ENCODE peak calls at places on chromosomes 3 and 15, in five cellular contexts. Y is IMR-90, A is neuronal stem cell, Z is H1, J is H9. G is an unnamed sample.
A peak's percentile ranks its signal among the peaks of the same experiment; 100 is the strongest.

GRCh38 chr3:102105113-102105642 is 255.9 kb downstream of the NFKBIZ start:
- DNase-seq in A (no peak), Y (no peak), Z (no peak), J (no peak), G (no peak)

GRCh38 chr15:60423540-60423939 is 25.8 kb upstream of the ANXA2 start:
- DNase-seq in A (peak; percentile 46), Z (no peak), Y (peak; percentile 92), J (no peak), G (peak; percentile 91)

GRCh38 chr3:131728898-131729297 is 226.1 kb upstream of the MRPL3 start:
- DNase-seq in A (no peak), J (no peak), Y (no peak), Z (no peak), G (no peak)

GRCh38 chr15:22888120-22888859 is 49.8 kb downstream of the NIPA2 start:
- DNase-seq in A (no peak), J (no peak), Z (no peak), Y (peak; percentile 99), G (peak; percentile 99)

GRCh38 chr3:172078244-172078643 is 38.9 kb downstream of the FNDC3B start:
- DNase-seq in Z (no peak), A (no peak), J (no peak), Y (no peak), G (no peak)

GRCh38 chr15:64695571-64695992 is 79.8 kb downstream of the RBPMS2 start:
- DNase-seq in Y (no peak), J (no peak), A (no peak), Z (no peak), G (no peak)

GRCh38 chr15:56996746-56997470 is 78.5 kb downstream of the TCF12 start:
- DNase-seq in Z (no peak), J (no peak), A (no peak), Y (no peak), G (no peak)

GRCh38 chr15:70436428-70436827 is 326.9 kb downstream of the UACA start:
- DNase-seq in Z (no peak), A (no peak), Y (no peak), J (no peak), G (no peak)

GRCh38 chr3:14363976-14364375 is 38.4 kb upstream of the SLC6A6 start:
- DNase-seq in A (no peak), Z (no peak), Y (peak; percentile 67), J (no peak), G (peak; percentile 85)

GRCh38 chr3:190340071-190340470 is 17.8 kb upstream of the CLDN1 start:
- DNase-seq in A (no peak), J (no peak), Y (peak; percentile 41), Z (no peak), G (peak; percentile 68)

GRCh38 chr3:25143356-25143704 is 284.7 kb upstream of the RARB start:
- DNase-seq in A (no peak), J (peak; percentile 63), Y (no peak), Z (peak; percentile 10), G (no peak)

GRCh38 chr3:69541823-69542264 is 156.0 kb upstream of the FRMD4B start:
- DNase-seq in A (peak; percentile 27), Y (no peak), Z (no peak), J (peak; percentile 58), G (no peak)
- H4K8ac ChIP-seq in A (no peak overlapping the region), Y (no peak overlapping the region), Z (peak overlapping the region; percentile 48), J (no peak overlapping the region), G (no peak overlapping the region)

DNA sequence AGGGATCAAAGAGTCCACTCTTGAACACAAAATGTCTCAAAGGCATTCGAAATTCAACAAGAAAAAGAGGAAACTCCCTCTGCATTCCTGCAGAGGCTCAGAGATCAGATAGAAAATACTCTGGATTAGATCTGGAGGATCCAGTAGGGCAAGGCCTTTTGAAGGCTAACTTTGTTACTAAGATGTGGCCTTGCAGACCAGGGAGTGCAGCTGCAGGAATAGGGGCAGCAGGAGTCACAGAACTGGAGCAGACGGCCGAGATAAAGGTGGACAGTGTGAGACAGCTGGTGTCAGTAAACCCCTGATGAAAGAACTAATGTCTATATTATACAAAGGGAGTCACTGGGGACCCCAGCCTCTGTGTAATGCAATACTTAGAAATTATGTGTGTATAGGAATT is 84.5 kb upstream of the PLSCR4 start:
- DNase-seq in Y (no peak), J (no peak), Z (no peak), A (no peak), G (no peak)
- H2BK15ac ChIP-seq in Y (no peak overlapping the region), J (no peak overlapping the region), Z (no peak overlapping the region), A (no peak overlapping the region), G (no peak overlapping the region)

GRCh38 chr3:55487376-55488241 is 503 bp upstream of the WNT5A start:
- DNase-seq in J (peak; percentile 42), Y (peak; percentile 73), A (peak; percentile 41), Z (no peak), G (peak; percentile 85)
- H3K14ac ChIP-seq in J (no peak overlapping the region), Y (peak overlapping the region; percentile 98), A (no peak overlapping the region), Z (no peak overlapping the region), G (peak overlapping the region; percentile 25)

DNA sequence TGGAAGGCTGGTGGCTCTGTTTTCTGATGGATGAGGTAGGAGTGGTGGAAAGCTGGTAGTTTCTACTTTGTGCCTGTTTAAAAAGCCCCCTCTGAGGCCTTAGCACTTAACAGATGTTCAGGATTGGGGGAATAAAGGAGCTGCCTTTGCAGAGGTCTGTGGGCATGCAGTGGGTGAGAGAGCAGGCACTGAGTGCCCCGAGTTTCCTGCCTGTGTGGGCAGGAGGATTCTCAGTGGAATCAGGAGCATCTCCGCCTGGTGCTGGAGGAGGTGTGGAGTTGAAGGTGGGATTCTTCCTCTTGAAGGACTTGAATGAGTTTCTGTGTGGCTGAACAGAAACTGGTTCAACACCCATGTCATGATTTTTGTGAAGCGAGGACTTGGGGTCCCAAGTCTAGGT is 74.3 kb downstream of the IGF1R start:
- DNase-seq in Y (no peak), Z (no peak), A (no peak), J (no peak), G (no peak)
- H4K8ac ChIP-seq in Y (no peak overlapping the region), Z (no peak overlapping the region), A (no peak overlapping the region), J (no peak overlapping the region), G (no peak overlapping the region)

GRCh38 chr3:110579841-110580550 is 491.6 kb upstream of the NECTIN3 start:
- DNase-seq in J (no peak), Z (no peak), A (no peak), Y (peak; percentile 66), G (no peak)
- H2BK15ac ChIP-seq in J (no peak overlapping the region), Z (no peak overlapping the region), A (no peak overlapping the region), Y (peak overlapping the region; percentile 78), G (no peak overlapping the region)

DNA sequence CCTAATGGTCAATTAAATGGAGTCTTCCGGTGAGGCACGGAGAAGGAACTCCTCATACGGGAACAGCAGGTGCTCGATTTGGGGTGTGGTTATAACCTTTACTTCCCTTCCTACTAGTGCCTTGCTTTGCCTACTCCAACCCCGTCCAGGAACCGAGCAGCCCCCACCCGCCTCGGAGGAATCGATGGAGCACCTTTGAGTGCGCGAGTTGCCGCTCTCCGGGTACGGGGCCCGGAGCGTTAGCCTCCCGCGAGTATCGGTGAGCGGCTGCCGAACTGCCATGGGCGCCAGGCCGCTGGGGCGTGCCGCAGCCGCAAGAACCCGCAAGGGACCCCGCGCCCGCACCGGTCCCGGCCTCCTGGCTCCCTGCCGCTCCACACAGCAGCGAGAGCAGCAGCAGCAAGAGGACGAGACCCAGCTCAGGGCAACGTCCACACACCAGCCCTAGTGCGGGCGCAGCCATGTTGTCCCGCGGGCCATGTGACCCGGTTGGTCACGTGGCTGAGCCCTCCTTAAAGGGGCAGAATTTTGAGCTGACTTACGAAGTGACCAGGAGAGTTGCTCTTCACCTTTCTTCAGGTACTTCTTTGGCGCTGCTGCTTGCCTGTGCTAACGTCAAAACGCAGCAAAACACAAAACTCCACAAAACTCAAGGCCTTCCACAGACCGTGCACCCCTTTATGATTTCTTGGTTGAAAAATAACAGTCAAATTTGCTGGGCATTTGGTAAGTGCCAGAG is at the start of gene SUMF1:
- DNase-seq in A (peak; percentile 69), Y (peak; percentile 70), Z (peak; percentile 44), J (peak; percentile 83), G (peak; percentile 74)
- H3K14ac ChIP-seq in A (no peak within 1 kb of the TSS), Y (peak within 1 kb of the TSS; percentile 43), Z (no peak within 1 kb of the TSS), J (peak within 1 kb of the TSS; percentile 93), G (peak within 1 kb of the TSS; percentile 73)

GRCh38 chr15:48332642-48333034 is 1.4 kb downstream of the DUT start:
- DNase-seq in J (no peak), A (no peak), Y (no peak), Z (no peak), G (no peak)

GRCh38 chr15:48331796-48332641 is 790 bp downstream of the DUT start:
- DNase-seq in A (no peak), Y (peak; percentile 42), Z (peak; percentile 17), J (peak; percentile 62), G (no peak)

GRCh38 chr15:48333553-48333952 is 2.3 kb downstream of the DUT start:
- DNase-seq in J (no peak), Z (no peak), Y (no peak), A (no peak), G (no peak)

GRCh38 chr15:48330045-48330840 is 986 bp upstream of the DUT start:
- DNase-seq in Y (peak; percentile 8), J (no peak), Z (no peak), A (no peak), G (peak; percentile 27)

DNA sequence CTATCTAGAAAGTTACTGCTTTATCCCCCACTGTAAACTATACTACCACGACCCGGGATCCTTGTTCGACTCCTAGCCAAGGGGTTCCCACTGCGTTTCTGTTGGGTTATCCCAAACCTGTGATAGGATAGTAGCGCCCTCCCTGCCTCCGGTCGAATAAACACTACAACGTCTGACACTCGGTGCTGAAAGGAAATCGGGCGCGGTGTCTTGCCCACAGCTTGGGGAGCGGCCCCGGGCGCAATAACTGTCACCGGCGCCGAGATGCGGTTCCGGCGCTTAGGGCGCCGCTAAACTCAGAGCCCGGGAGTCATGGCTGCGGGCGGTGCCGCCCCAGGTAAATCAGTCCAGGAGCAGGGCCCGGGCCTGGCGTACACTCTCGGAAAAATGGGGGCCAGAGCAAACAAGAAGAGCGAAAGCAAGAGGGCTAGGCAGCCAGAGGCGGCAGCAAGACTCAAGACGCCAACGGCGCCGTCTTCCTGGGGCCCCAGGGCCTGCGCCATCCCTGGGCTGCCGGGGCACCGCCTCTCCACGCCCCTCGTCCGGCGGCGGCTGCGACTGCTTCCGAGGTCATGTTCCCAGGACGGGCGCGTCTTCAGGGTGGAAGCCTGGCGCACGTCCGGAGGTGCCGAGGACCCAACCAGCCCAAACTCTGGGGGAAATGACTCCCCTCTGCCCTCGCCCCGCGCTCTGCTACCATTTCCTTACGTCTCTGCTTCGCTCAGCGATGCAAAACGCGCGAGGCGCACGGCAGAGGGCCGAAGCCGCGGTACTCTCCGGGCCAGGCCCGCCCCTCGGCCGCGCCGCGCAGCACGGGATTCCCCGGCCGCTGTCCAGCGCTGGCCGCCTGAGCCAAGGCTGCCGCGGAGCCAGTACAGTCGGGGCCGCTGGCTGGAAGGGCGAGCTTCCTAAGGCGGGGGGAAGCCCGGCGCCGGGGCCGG is at the start of gene DUT:
- DNase-seq in A (peak; percentile 80), J (peak; percentile 75), Y (peak; percentile 74), Z (no peak), G (peak; percentile 88)
- H4K8ac ChIP-seq in A (no peak within 1 kb of the TSS), J (no peak within 1 kb of the TSS), Y (peak within 1 kb of the TSS; percentile 57), Z (peak within 1 kb of the TSS; percentile 96), G (peak within 1 kb of the TSS; percentile 63)

GRCh38 chr3:187698499-187699399 is 3.6 kb downstream of the RTP2 start:
- DNase-seq in J (no peak), A (no peak), Y (no peak), Z (no peak), G (no peak)
- H2BK15ac ChIP-seq in J (no peak overlapping the region), A (no peak overlapping the region), Y (no peak overlapping the region), Z (no peak overlapping the region), G (no peak overlapping the region)

GRCh38 chr3:159765025-159765859 is 223.4 kb upstream of the IL12A start:
- DNase-seq in A (peak; percentile 56), Y (peak; percentile 98), J (peak; percentile 72), Z (peak; percentile 53), G (peak; percentile 98)
- H3K14ac ChIP-seq in A (no peak overlapping the region), Y (peak overlapping the region; percentile 98), J (no peak overlapping the region), Z (no peak overlapping the region), G (no peak overlapping the region)

G was measured in mesenchymal stem cell.